ENCODE peak calls at places on chromosomes 5 and 9, in nine cellular contexts. M is BE2C, V is neural crest cell, O is AG09309, A is nephron progenitor cell, Q is epithelial cell of esophagus, S is foreskin fibroblast, H is OCI-LY7, B is uterus. W is an unnamed sample.

GRCh38 chr5:169218862-169219261 is 82.1 kb downstream of the SLIT3 start:
- DNase-seq in M (peak), V (no peak), O (no peak), A (no peak), Q (no peak), S (peak), H (no peak), B (no peak), W (no peak)

GRCh38 chr9:121700831-121701419 is 49.5 kb downstream of the DAB2IP start:
- DNase-seq in M (peak), V (no peak), O (no peak), A (no peak), Q (peak), S (peak), H (peak), B (no peak), W (no peak)

GRCh38 chr9:74463825-74464224 is 33.3 kb upstream of the RORB start:
- DNase-seq in M (no peak), V (no peak), O (no peak), A (no peak), Q (no peak), S (no peak), H (no peak), B (no peak), W (no peak)

GRCh38 chr5:43202380-43202779 is 10.4 kb downstream of the NIM1K start:
- DNase-seq in M (no peak), V (no peak), O (no peak), A (no peak), Q (no peak), S (no peak), H (no peak), B (no peak), W (no peak)

GRCh38 chr5:51651476-51651875 is 268.2 kb downstream of the ISL1 start:
- DNase-seq in M (no peak), V (no peak), O (no peak), A (no peak), Q (peak), S (peak), H (no peak), B (no peak), W (no peak)

GRCh38 chr5:56900858-56901578 is 8.4 kb upstream of the SETD9 start:
- DNase-seq in M (peak), V (peak), O (no peak), A (peak), Q (peak), S (peak), H (peak), B (no peak), W (no peak)

GRCh38 chr5:74636149-74636548 is 4.4 kb downstream of the ENC1 start:
- DNase-seq in M (no peak), V (no peak), O (no peak), A (no peak), Q (no peak), S (no peak), H (no peak), B (no peak), W (no peak)

GRCh38 chr9:99851028-99851822 is 29.5 kb downstream of the NR4A3 start:
- DNase-seq in M (no peak), V (no peak), O (no peak), A (no peak), Q (no peak), S (no peak), H (peak), B (no peak), W (no peak)

GRCh38 chr9:131474711-131475110 is 28.0 kb upstream of the POMT1 start:
- DNase-seq in M (no peak), V (no peak), O (no peak), A (no peak), Q (no peak), S (no peak), H (no peak), B (no peak), W (no peak)

GRCh38 chr5:165161204-165161603 is 1655.8 kb downstream of the MAT2B start:
- DNase-seq in M (peak), V (no peak), O (no peak), A (no peak), Q (no peak), S (no peak), H (no peak), B (no peak), W (no peak)

GRCh38 chr5:123369371-123369968 is 53.7 kb downstream of the CEP120 start:
- DNase-seq in M (no peak), V (no peak), O (no peak), A (no peak), Q (no peak), S (no peak), H (no peak), B (no peak), W (no peak)

GRCh38 chr5:53418409-53418808 is 62.0 kb upstream of the FST start:
- DNase-seq in M (no peak), V (no peak), O (no peak), A (no peak), Q (no peak), S (peak), H (no peak), B (no peak), W (no peak)

GRCh38 chr9:13387668-13388124 is 108.2 kb upstream of the MPDZ start:
- DNase-seq in M (no peak), V (no peak), O (no peak), A (no peak), Q (no peak), S (peak), H (no peak), B (no peak), W (no peak)

GRCh38 chr5:139566611-139567010 is 5.5 kb downstream of the UBE2D2 start:
- DNase-seq in M (no peak), V (no peak), O (no peak), A (no peak), Q (no peak), S (peak), H (no peak), B (no peak), W (no peak)

GRCh38 chr5:171667341-171668096 is 118.1 kb upstream of the SMIM23 start:
- DNase-seq in M (no peak), V (no peak), O (peak), A (peak), Q (peak), S (peak), H (no peak), B (peak), W (no peak)
- TF ChIP-seq CTCF in M (no peak), V (no peak), O (peak), A (no peak), Q (peak), S (no peak), H (no peak), B (peak), W (no peak)

GRCh38 chr9:78004478-78005229 is 27.0 kb downstream of the GNAQ start:
- DNase-seq in M (no peak), V (no peak), O (no peak), A (no peak), Q (peak), S (no peak), H (peak), B (no peak), W (no peak)
- TF ChIP-seq CTCF in M (peak), V (peak), O (peak), A (no peak), Q (peak), S (peak), H (peak), B (no peak), W (no peak)

DNA sequence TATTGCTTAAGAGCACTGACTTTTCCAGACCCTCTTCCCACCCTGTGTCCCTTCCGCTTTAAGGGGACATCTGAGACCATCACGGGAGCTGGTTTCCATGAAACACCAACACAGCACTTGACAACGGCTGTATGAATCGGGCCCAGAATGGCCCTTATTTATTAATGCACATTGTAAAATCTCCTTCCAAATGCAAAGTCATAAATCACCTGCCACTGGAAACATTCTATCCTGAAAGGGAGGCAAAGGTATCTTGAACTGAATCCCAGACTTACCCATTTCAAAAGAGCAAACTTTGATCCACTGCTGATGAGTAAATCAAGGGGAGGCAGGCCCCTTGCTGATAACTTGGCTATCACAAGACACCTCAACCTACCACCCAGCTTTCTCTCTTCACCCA is 37.4 kb downstream of the SHB start:
- DNase-seq in M (no peak), V (no peak), O (no peak), A (no peak), Q (no peak), S (no peak), H (no peak), B (no peak), W (no peak)
- TF ChIP-seq CTCF in M (no peak), V (no peak), O (no peak), A (no peak), Q (no peak), S (no peak), H (no peak), B (no peak), W (no peak)

GRCh38 chr5:64347308-64347707 is 158.5 kb upstream of the RGS7BP start:
- DNase-seq in M (no peak), V (no peak), O (no peak), A (no peak), Q (peak), S (no peak), H (no peak), B (no peak), W (no peak)
- TF ChIP-seq CTCF in M (no peak), V (no peak), O (no peak), A (no peak), Q (peak), S (no peak), H (peak), B (no peak), W (no peak)

DNA sequence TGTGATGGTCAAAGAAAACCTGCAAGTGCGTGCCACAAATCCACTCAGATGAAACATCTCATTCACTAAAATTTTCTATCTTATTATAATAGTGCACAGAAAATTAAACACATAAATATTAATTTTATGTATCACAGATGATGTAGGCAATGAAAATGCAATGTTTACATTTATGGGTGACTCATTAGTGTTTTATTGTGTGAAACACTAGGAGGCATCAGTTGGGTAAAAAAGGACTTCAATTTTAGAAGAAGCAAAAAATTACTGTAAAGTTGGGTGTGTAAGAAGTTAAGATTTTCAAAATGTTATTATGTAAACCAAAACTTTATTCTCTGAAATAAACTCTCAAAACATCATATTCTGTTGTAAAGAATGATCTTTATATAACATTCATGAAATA is 4.0 kb downstream of the MEF2C start:
- DNase-seq in M (no peak), V (no peak), O (no peak), A (no peak), Q (peak), S (peak), H (no peak), B (no peak), W (no peak)
- TF ChIP-seq CTCF in M (no peak), V (no peak), O (no peak), A (no peak), Q (peak), S (no peak), H (peak), B (no peak), W (no peak)

DNA sequence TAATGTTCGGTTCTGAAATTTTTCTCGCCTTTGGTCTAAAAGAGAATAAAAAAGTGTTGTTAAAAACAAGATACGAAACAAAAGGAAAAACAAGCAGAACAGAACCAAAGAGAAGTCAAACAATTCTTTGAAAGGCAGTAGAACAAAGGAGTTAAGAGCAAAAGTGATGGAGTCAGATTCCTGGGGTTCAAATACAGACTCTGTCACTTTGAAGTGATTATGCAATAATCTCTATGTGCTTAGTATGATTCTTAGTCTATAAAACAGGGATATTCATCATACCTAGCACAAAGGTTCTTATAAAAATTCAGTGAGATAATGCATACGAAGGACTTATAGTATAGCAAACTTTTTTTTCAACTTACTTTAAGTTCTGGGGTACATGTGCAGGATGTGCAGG is 48.3 kb downstream of the C9 start:
- DNase-seq in M (no peak), V (no peak), O (no peak), A (no peak), Q (no peak), S (no peak), H (no peak), B (no peak), W (no peak)
- TF ChIP-seq CTCF in M (no peak), V (no peak), O (no peak), A (no peak), Q (no peak), S (no peak), H (no peak), B (no peak), W (no peak)

GRCh38 chr5:135551593-135552447 is 16.1 kb upstream of the NEUROG1 start:
- DNase-seq in M (peak), V (peak), O (peak), A (peak), Q (peak), S (peak), H (peak), B (peak), W (peak)

GRCh38 chr5:135555530-135555929 is 19.8 kb upstream of the NEUROG1 start:
- DNase-seq in M (no peak), V (no peak), O (no peak), A (no peak), Q (no peak), S (no peak), H (no peak), B (no peak), W (no peak)

GRCh38 chr5:135549413-135549812 is 13.6 kb upstream of the NEUROG1 start:
- DNase-seq in M (no peak), V (no peak), O (no peak), A (no peak), Q (no peak), S (no peak), H (no peak), B (no peak), W (no peak)

GRCh38 chr5:135557034-135557838 is 21.5 kb upstream of the NEUROG1 start:
- DNase-seq in M (no peak), V (no peak), O (no peak), A (no peak), Q (no peak), S (no peak), H (no peak), B (no peak), W (no peak)

GRCh38 chr5:135553688-135554462 is 18.1 kb upstream of the NEUROG1 start:
- DNase-seq in M (peak), V (no peak), O (no peak), A (peak), Q (peak), S (peak), H (no peak), B (no peak), W (no peak)
- TF ChIP-seq CTCF in M (peak), V (peak), O (peak), A (peak), Q (peak), S (peak), H (peak), B (no peak), W (no peak)

DNA sequence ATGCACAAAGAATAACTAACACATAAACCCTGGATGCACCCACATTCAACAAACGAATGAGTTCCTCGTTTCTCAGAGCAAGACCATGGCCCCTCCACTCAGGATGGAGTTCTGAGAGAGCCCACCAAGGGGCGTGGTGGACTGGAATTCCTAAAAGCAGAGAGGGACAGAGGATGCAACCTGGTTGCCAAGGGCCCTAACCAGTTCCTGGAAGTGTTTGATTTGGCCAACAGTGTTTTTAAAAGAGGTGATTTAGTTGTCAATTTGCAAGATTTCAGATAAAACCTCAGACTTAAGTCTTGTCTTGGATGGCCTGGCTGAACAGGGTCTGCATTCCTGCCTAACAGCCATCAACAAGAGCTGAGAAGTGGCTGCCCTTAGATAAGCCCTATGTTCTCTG is 34.4 kb downstream of the GLRA1 start:
- DNase-seq in M (no peak), V (no peak), O (no peak), A (no peak), Q (no peak), S (no peak), H (no peak), B (no peak), W (no peak)
- TF ChIP-seq CTCF in M (no peak), V (peak), O (no peak), A (no peak), Q (no peak), S (no peak), H (no peak), B (no peak), W (no peak)

W was measured in omental fat pad.